ENCODE peak calls at places on chromosomes 16 and 17, in eight cellular contexts. One of them, this sample, is unnamed.

GRCh38 chr17:39194089-39194984 is 3.1 kb downstream of the CACNB1 start:
- DNase-seq in sigmoid colon: peak; percentile 87
- DNase-seq in transverse colon: peak; percentile 31
- DNase-seq in GM12878: no peak
- DNase-seq in heart right ventricle: peak; percentile 71
- DNase-seq in endodermal cell: peak; percentile 96
- DNase-seq in RWPE2: no peak
- DNase-seq in prostate gland: no peak
- DNase-seq in this sample: peak; percentile 90

GRCh38 chr17:27355419-27355818 is 61.5 kb downstream of the WSB1 start:
- DNase-seq in GM12878: no peak
- DNase-seq in transverse colon: no peak
- DNase-seq in prostate gland: no peak
- DNase-seq in sigmoid colon: no peak
- DNase-seq in endodermal cell: peak; percentile 67
- DNase-seq in heart right ventricle: no peak
- DNase-seq in RWPE2: no peak
- DNase-seq in this sample: no peak

GRCh38 chr17:78742901-78743300 is 39.2 kb downstream of the CYTH1 start:
- DNase-seq in sigmoid colon: no peak
- DNase-seq in GM12878: no peak
- DNase-seq in prostate gland: no peak
- DNase-seq in transverse colon: no peak
- DNase-seq in endodermal cell: no peak
- DNase-seq in RWPE2: no peak
- DNase-seq in heart right ventricle: no peak
- DNase-seq in this sample: no peak

GRCh38 chr17:49551221-49552069 is 24.2 kb upstream of the NXPH3 start:
- DNase-seq in endodermal cell: no peak
- DNase-seq in GM12878: no peak
- DNase-seq in transverse colon: no peak
- DNase-seq in heart right ventricle: no peak
- DNase-seq in RWPE2: no peak
- DNase-seq in prostate gland: no peak
- DNase-seq in sigmoid colon: no peak
- DNase-seq in this sample: no peak

GRCh38 chr17:79024901-79025737 is 1.1 kb downstream of the C1QTNF1 start:
- DNase-seq in GM12878: no peak
- DNase-seq in heart right ventricle: peak; percentile 77
- DNase-seq in RWPE2: peak; percentile 65
- DNase-seq in endodermal cell: peak; percentile 48
- DNase-seq in prostate gland: peak; percentile 83
- DNase-seq in transverse colon: peak; percentile 51
- DNase-seq in sigmoid colon: peak; percentile 88
- DNase-seq in this sample: peak; percentile 89

GRCh38 chr17:48634446-48635208 is 8.5 kb upstream of the HOXB9 start:
- DNase-seq in transverse colon: peak; percentile 84
- DNase-seq in sigmoid colon: peak; percentile 35
- DNase-seq in endodermal cell: peak; percentile 41
- DNase-seq in RWPE2: no peak
- DNase-seq in heart right ventricle: no peak
- DNase-seq in prostate gland: no peak
- DNase-seq in GM12878: no peak
- DNase-seq in this sample: no peak

GRCh38 chr16:82695806-82696205 is 69.0 kb downstream of the CDH13 start:
- DNase-seq in RWPE2: no peak
- DNase-seq in prostate gland: no peak
- DNase-seq in transverse colon: no peak
- DNase-seq in GM12878: no peak
- DNase-seq in endodermal cell: no peak
- DNase-seq in heart right ventricle: no peak
- DNase-seq in sigmoid colon: no peak
- DNase-seq in this sample: no peak

GRCh38 chr16:55832788-55833583 is at the start of gene CES1:
- DNase-seq in prostate gland: no peak
- DNase-seq in RWPE2: no peak
- DNase-seq in endodermal cell: peak; percentile 85
- DNase-seq in transverse colon: peak; percentile 17
- DNase-seq in GM12878: no peak
- DNase-seq in heart right ventricle: peak; percentile 64
- DNase-seq in sigmoid colon: peak; percentile 78
- DNase-seq in this sample: peak; percentile 76

GRCh38 chr17:16122697-16123434 is 92.5 kb downstream of the NCOR1 start:
- DNase-seq in sigmoid colon: no peak
- DNase-seq in heart right ventricle: no peak
- DNase-seq in RWPE2: no peak
- DNase-seq in prostate gland: no peak
- DNase-seq in transverse colon: no peak
- DNase-seq in GM12878: no peak
- DNase-seq in endodermal cell: no peak
- DNase-seq in this sample: no peak

GRCh38 chr17:56297142-56297541 is 143.9 kb downstream of the ANKFN1 start:
- DNase-seq in endodermal cell: peak; percentile 56
- DNase-seq in prostate gland: no peak
- DNase-seq in RWPE2: no peak
- DNase-seq in transverse colon: no peak
- DNase-seq in sigmoid colon: no peak
- DNase-seq in GM12878: no peak
- DNase-seq in heart right ventricle: no peak
- DNase-seq in this sample: no peak

GRCh38 chr17:67136191-67137025 is 92.1 kb downstream of the CACNG1 start:
- DNase-seq in endodermal cell: no peak
- DNase-seq in GM12878: no peak
- DNase-seq in prostate gland: no peak
- DNase-seq in sigmoid colon: no peak
- DNase-seq in transverse colon: no peak
- DNase-seq in heart right ventricle: no peak
- DNase-seq in RWPE2: no peak
- DNase-seq in this sample: no peak

GRCh38 chr17:3575506-3575905 is 17.9 kb upstream of the TRPV3 start:
- DNase-seq in GM12878: no peak
- DNase-seq in sigmoid colon: no peak
- DNase-seq in RWPE2: no peak
- DNase-seq in heart right ventricle: no peak
- DNase-seq in prostate gland: no peak
- DNase-seq in endodermal cell: no peak
- DNase-seq in transverse colon: no peak
- DNase-seq in this sample: no peak

GRCh38 chr16:745739-746138 is 4.9 kb upstream of the CIAO3 start:
- DNase-seq in endodermal cell: peak; percentile 92
- DNase-seq in prostate gland: no peak
- DNase-seq in heart right ventricle: no peak
- DNase-seq in sigmoid colon: no peak
- DNase-seq in RWPE2: no peak
- DNase-seq in GM12878: no peak
- DNase-seq in transverse colon: no peak
- DNase-seq in this sample: no peak

GRCh38 chr16:23148513-23149266 is 562 bp downstream of the USP31 start:
- DNase-seq in sigmoid colon: peak; percentile 88
- DNase-seq in transverse colon: peak; percentile 83
- DNase-seq in heart right ventricle: peak; percentile 64
- DNase-seq in GM12878: no peak
- DNase-seq in endodermal cell: peak; percentile 69
- DNase-seq in prostate gland: peak; percentile 66
- DNase-seq in RWPE2: peak; percentile 62
- DNase-seq in this sample: peak; percentile 75

GRCh38 chr17:55709984-55710383 is 12.7 kb downstream of the TMEM100 start:
- DNase-seq in transverse colon: no peak
- DNase-seq in GM12878: no peak
- DNase-seq in endodermal cell: peak; percentile 15
- DNase-seq in sigmoid colon: peak; percentile 66
- DNase-seq in heart right ventricle: no peak
- DNase-seq in RWPE2: no peak
- DNase-seq in prostate gland: no peak
- DNase-seq in this sample: no peak

GRCh38 chr16:84052071-84052622 is 9.6 kb upstream of the SLC38A8 start:
- DNase-seq in RWPE2: no peak
- DNase-seq in heart right ventricle: no peak
- DNase-seq in prostate gland: no peak
- DNase-seq in GM12878: no peak
- DNase-seq in transverse colon: no peak
- DNase-seq in endodermal cell: peak; percentile 35
- DNase-seq in sigmoid colon: peak; percentile 61
- DNase-seq in this sample: no peak

GRCh38 chr16:11420895-11421294 is 75.6 kb downstream of the RMI2 start:
- DNase-seq in GM12878: no peak
- DNase-seq in transverse colon: no peak
- DNase-seq in prostate gland: no peak
- DNase-seq in sigmoid colon: no peak
- DNase-seq in RWPE2: no peak
- DNase-seq in endodermal cell: no peak
- DNase-seq in heart right ventricle: no peak
- DNase-seq in this sample: no peak

GRCh38 chr16:87541882-87542234 is 49.0 kb upstream of the ZCCHC14 start:
- DNase-seq in endodermal cell: no peak
- DNase-seq in GM12878: no peak
- DNase-seq in RWPE2: no peak
- DNase-seq in sigmoid colon: no peak
- DNase-seq in prostate gland: no peak
- DNase-seq in transverse colon: no peak
- DNase-seq in heart right ventricle: no peak
- DNase-seq in this sample: peak; percentile 86

GRCh38 chr16:87540072-87540976 is 47.5 kb upstream of the ZCCHC14 start:
- DNase-seq in transverse colon: no peak
- DNase-seq in heart right ventricle: no peak
- DNase-seq in GM12878: no peak
- DNase-seq in sigmoid colon: no peak
- DNase-seq in endodermal cell: no peak
- DNase-seq in prostate gland: no peak
- DNase-seq in RWPE2: no peak
- DNase-seq in this sample: no peak

GRCh38 chr16:87542531-87543102 is 49.8 kb upstream of the ZCCHC14 start:
- DNase-seq in prostate gland: no peak
- DNase-seq in sigmoid colon: no peak
- DNase-seq in GM12878: no peak
- DNase-seq in RWPE2: no peak
- DNase-seq in endodermal cell: no peak
- DNase-seq in transverse colon: no peak
- DNase-seq in heart right ventricle: no peak
- DNase-seq in this sample: no peak

GRCh38 chr16:87541004-87541881 is 48.4 kb upstream of the ZCCHC14 start:
- DNase-seq in GM12878: no peak
- DNase-seq in RWPE2: no peak
- DNase-seq in heart right ventricle: peak; percentile 61
- DNase-seq in prostate gland: no peak
- DNase-seq in transverse colon: peak; percentile 33
- DNase-seq in sigmoid colon: no peak
- DNase-seq in endodermal cell: no peak
- DNase-seq in this sample: peak; percentile 94

DNA sequence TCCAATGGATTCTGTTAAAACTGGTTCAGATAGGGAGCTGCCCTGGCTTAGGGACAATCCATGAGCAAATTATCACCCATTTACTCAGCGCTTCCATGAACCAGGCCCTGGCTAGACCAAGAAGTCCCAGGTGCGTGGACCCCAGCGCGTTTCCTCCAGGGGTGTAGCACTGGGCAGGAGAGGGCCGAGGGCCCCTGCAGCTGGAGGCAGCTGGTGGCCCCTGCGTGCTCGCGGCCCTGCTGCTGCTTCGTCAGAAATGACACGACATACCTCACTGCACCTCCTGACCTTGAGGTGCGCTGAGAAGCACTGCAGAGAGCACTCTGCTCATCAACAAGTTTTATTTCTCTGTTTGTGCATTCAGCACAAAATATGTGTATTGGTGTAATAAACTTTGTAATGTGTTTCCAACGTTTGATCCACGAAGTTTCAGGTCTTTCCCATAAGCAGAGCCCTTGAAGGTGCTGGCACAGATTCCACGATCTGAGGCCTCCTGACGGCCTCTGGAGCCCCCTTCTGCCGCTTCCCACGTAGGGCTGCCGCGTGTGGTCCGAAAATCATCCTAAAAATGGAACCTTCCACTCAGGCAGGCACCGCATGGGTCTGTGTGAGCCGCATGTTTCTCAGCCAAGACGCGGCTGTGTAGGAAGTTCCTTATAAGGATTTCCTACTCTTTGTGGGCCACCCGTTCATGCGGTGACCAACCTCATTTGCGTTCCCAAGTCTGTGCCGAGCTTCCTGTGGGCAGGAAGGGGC is 50.8 kb upstream of the ZCCHC14 start:
- DNase-seq in RWPE2: no peak
- DNase-seq in endodermal cell: no peak
- DNase-seq in GM12878: no peak
- DNase-seq in heart right ventricle: no peak
- DNase-seq in transverse colon: no peak
- DNase-seq in prostate gland: no peak
- DNase-seq in sigmoid colon: no peak
- DNase-seq in this sample: no peak
- TF ChIP-seq CTCF in RWPE2: no peak
- TF ChIP-seq CTCF in endodermal cell: no peak
- TF ChIP-seq CTCF in GM12878: no peak
- TF ChIP-seq CTCF in heart right ventricle: peak; percentile 61
- TF ChIP-seq CTCF in transverse colon: no peak
- TF ChIP-seq CTCF in prostate gland: no peak
- TF ChIP-seq CTCF in sigmoid colon: no peak
- TF ChIP-seq CTCF in this sample: no peak

DNA sequence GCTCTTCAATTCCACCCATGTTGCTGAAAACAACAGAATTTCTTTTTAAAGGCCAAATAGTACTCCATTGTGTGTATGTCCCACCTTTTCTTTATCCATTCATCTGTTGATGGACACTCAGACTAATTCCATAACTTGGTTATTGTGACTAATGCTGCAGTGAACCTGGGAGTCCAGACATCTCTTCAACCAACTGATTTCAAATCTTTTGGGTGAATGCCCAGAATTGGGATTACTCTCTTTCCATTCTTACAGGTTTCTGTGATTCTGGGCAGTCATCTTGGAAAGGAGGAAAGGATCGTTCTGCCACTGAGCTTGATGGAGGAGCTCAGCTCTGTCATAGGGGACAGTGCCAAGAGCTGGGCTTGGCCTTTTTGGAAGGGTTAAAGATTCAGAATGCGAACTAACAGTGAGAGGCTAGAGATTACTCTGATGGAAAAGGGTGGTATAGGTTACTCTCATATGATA is 48.1 kb downstream of the HIC1 start:
- DNase-seq in RWPE2: no peak
- DNase-seq in prostate gland: no peak
- DNase-seq in heart right ventricle: no peak
- DNase-seq in GM12878: no peak
- DNase-seq in sigmoid colon: peak; percentile 38
- DNase-seq in transverse colon: no peak
- DNase-seq in endodermal cell: no peak
- DNase-seq in this sample: no peak
- H3K4me3 ChIP-seq in RWPE2: no peak overlapping the region
- H3K4me3 ChIP-seq in prostate gland: no peak overlapping the region
- H3K4me3 ChIP-seq in heart right ventricle: no peak overlapping the region
- H3K4me3 ChIP-seq in GM12878: no peak overlapping the region
- H3K4me3 ChIP-seq in sigmoid colon: no peak overlapping the region
- H3K4me3 ChIP-seq in transverse colon: no peak overlapping the region
- H3K4me3 ChIP-seq in endodermal cell: no peak overlapping the region
- H3K4me3 ChIP-seq in this sample: no peak overlapping the region

GRCh38 chr16:66315210-66315825 is 51.2 kb upstream of the CDH5 start:
- DNase-seq in GM12878: peak; percentile 9
- DNase-seq in heart right ventricle: peak; percentile 75
- DNase-seq in RWPE2: peak; percentile 35
- DNase-seq in endodermal cell: peak; percentile 89
- DNase-seq in prostate gland: peak; percentile 56
- DNase-seq in transverse colon: peak; percentile 67
- DNase-seq in sigmoid colon: peak; percentile 77
- DNase-seq in this sample: peak; percentile 81
- H3K27ac ChIP-seq in GM12878: no peak overlapping the region
- H3K27ac ChIP-seq in heart right ventricle: no peak overlapping the region
- H3K27ac ChIP-seq in RWPE2: no peak overlapping the region
- H3K27ac ChIP-seq in endodermal cell: no peak overlapping the region
- H3K27ac ChIP-seq in prostate gland: no peak overlapping the region
- H3K27ac ChIP-seq in transverse colon: no peak overlapping the region
- H3K27ac ChIP-seq in sigmoid colon: no peak overlapping the region
- H3K27ac ChIP-seq in this sample: no peak overlapping the region

GRCh38 chr17:35596530-35597233 is 9.6 kb downstream of the AP2B1 start:
- DNase-seq in RWPE2: no peak
- DNase-seq in prostate gland: no peak
- DNase-seq in heart right ventricle: no peak
- DNase-seq in endodermal cell: peak; percentile 95
- DNase-seq in sigmoid colon: no peak
- DNase-seq in GM12878: no peak
- DNase-seq in transverse colon: no peak
- DNase-seq in this sample: no peak
- TF ChIP-seq CTCF in RWPE2: peak; percentile 40
- TF ChIP-seq CTCF in prostate gland: no peak
- TF ChIP-seq CTCF in heart right ventricle: no peak
- TF ChIP-seq CTCF in endodermal cell: peak; percentile 81
- TF ChIP-seq CTCF in sigmoid colon: no peak
- TF ChIP-seq CTCF in GM12878: no peak
- TF ChIP-seq CTCF in transverse colon: no peak
- TF ChIP-seq CTCF in this sample: no peak